ENCODE peak calls at places on chromosomes 13 and 19, in six cellular contexts. Y is choroid plexus epithelial cell; I is ureter; J is activated CD8-positive, alpha-beta T cell treated with anti-CD3 and anti-CD28 coated beads for 36 hours; D is colonic mucosa; A is NCI-H1092. O is an unnamed sample.

GRCh38 chr19:49887653-49888477 is 8.8 kb downstream of the IL4I1 start:
- DNase-seq in A (no peak), J (no peak), I (no peak), Y (no peak), D (no peak), O (no peak)

GRCh38 chr19:16143399-16144215 is at the start of gene HSH2D:
- DNase-seq in A (no peak), Y (no peak), I (peak; percentile 87), J (peak; percentile 94), D (peak; percentile 92), O (peak; percentile 87)

GRCh38 chr19:44658069-44658727 is 13.1 kb upstream of the CEACAM19 start:
- DNase-seq in J (no peak), D (no peak), Y (peak; percentile 22), A (no peak), I (no peak), O (no peak)

GRCh38 chr19:57769345-57770131 is at the start of gene ZNF586:
- DNase-seq in I (peak; percentile 91), A (peak; percentile 85), J (peak; percentile 93), D (peak; percentile 90), Y (peak; percentile 95), O (peak; percentile 91)

GRCh38 chr19:7923295-7924191 is 2.4 kb downstream of the CTXN1 start:
- DNase-seq in D (no peak), J (no peak), A (no peak), Y (no peak), I (no peak), O (no peak)

GRCh38 chr19:33811736-33812387 is 15.2 kb downstream of the KCTD15 start:
- DNase-seq in Y (no peak), D (no peak), A (no peak), I (no peak), J (no peak), O (no peak)

GRCh38 chr19:494171-495046 is 1.9 kb upstream of the MADCAM1 start:
- DNase-seq in I (no peak), A (no peak), J (no peak), D (no peak), Y (no peak), O (no peak)

GRCh38 chr13:52617070-52618060 is 24.9 kb upstream of the HNRNPA1L2 start:
- DNase-seq in I (peak; percentile 88), D (peak; percentile 78), J (peak; percentile 90), A (peak; percentile 81), Y (peak; percentile 91), O (peak; percentile 71)

GRCh38 chr13:58992478-58993042 is 1171.2 kb downstream of the DIAPH3 start:
- DNase-seq in Y (no peak), D (no peak), A (no peak), J (no peak), I (no peak), O (no peak)

O was measured in mucosa of gallbladder.